ENCODE peak calls at places on chromosomes 12 and 14, in four cellular contexts. One of them, this sample, is unnamed.
A peak's percentile ranks its signal among the peaks of the same experiment; 100 is the strongest.

GRCh38 chr12:95838125-95838524 is 20.6 kb upstream of the SNRPF start:
- DNase-seq in GM12878: no peak
- DNase-seq in IMR-90: peak; percentile 72
- DNase-seq in K562: no peak
- DNase-seq in this sample: peak; percentile 8

GRCh38 chr14:74478996-74479635 is 14.0 kb downstream of the NPC2 start:
- DNase-seq in IMR-90: peak; percentile 42
- DNase-seq in K562: no peak
- DNase-seq in GM12878: no peak
- DNase-seq in this sample: peak; percentile 67

GRCh38 chr14:70886421-70887206 is 20.6 kb upstream of the PCNX1 start:
- DNase-seq in GM12878: peak; percentile 76
- DNase-seq in K562: no peak
- DNase-seq in IMR-90: no peak
- DNase-seq in this sample: no peak

GRCh38 chr14:91009501-91010152 is 50.8 kb downstream of the RPS6KA5 start:
- DNase-seq in GM12878: peak; percentile 85
- DNase-seq in IMR-90: no peak
- DNase-seq in K562: no peak
- DNase-seq in this sample: no peak

GRCh38 chr14:24871302-24871701 is 178.6 kb downstream of the STXBP6 start:
- DNase-seq in K562: no peak
- DNase-seq in IMR-90: peak; percentile 17
- DNase-seq in GM12878: no peak
- DNase-seq in this sample: no peak

GRCh38 chr12:77104792-77105191 is 39.4 kb upstream of the E2F7 start:
- DNase-seq in IMR-90: peak; percentile 72
- DNase-seq in GM12878: no peak
- DNase-seq in K562: no peak
- DNase-seq in this sample: peak; percentile 46

GRCh38 chr14:102729825-102730224 is 47.4 kb upstream of the TRAF3 start:
- DNase-seq in GM12878: no peak
- DNase-seq in IMR-90: no peak
- DNase-seq in K562: no peak
- DNase-seq in this sample: no peak

GRCh38 chr12:104846056-104846762 is 111.9 kb downstream of the SLC41A2 start:
- DNase-seq in GM12878: no peak
- DNase-seq in K562: no peak
- DNase-seq in IMR-90: peak; percentile 52
- DNase-seq in this sample: no peak

GRCh38 chr12:110353211-110353965 is 50.1 kb downstream of the ANAPC7 start:
- DNase-seq in K562: no peak
- DNase-seq in GM12878: no peak
- DNase-seq in IMR-90: no peak
- DNase-seq in this sample: no peak

GRCh38 chr12:108649668-108650067 is 16.0 kb upstream of the SELPLG start:
- DNase-seq in GM12878: no peak
- DNase-seq in K562: no peak
- DNase-seq in IMR-90: peak; percentile 94
- DNase-seq in this sample: peak; percentile 76

GRCh38 chr12:127052491-127053232 is 1214.3 kb upstream of the TMEM132C start:
- DNase-seq in IMR-90: peak; percentile 20
- DNase-seq in K562: no peak
- DNase-seq in GM12878: no peak
- DNase-seq in this sample: no peak

GRCh38 chr14:60760209-60760608 is 25.6 kb downstream of the MNAT1 start:
- DNase-seq in IMR-90: no peak
- DNase-seq in GM12878: no peak
- DNase-seq in K562: no peak
- DNase-seq in this sample: no peak

GRCh38 chr14:104317500-104317805 is 179.1 kb downstream of the KIF26A start:
- DNase-seq in IMR-90: no peak
- DNase-seq in GM12878: no peak
- DNase-seq in K562: no peak
- DNase-seq in this sample: no peak

GRCh38 chr12:54195736-54196347 is 7.1 kb upstream of the SMUG1 start:
- DNase-seq in GM12878: no peak
- DNase-seq in IMR-90: peak; percentile 70
- DNase-seq in K562: peak; percentile 51
- DNase-seq in this sample: peak; percentile 39

GRCh38 chr12:13161172-13161571 is 35.4 kb upstream of the EMP1 start:
- DNase-seq in IMR-90: no peak
- DNase-seq in K562: no peak
- DNase-seq in GM12878: no peak
- DNase-seq in this sample: no peak

GRCh38 chr12:46698003-46698402 is 127.8 kb downstream of the SLC38A4 start:
- DNase-seq in K562: no peak
- DNase-seq in IMR-90: no peak
- DNase-seq in GM12878: no peak
- DNase-seq in this sample: no peak

GRCh38 chr14:80390911-80391310 is 179.6 kb upstream of the DIO2 start:
- DNase-seq in K562: no peak
- DNase-seq in IMR-90: peak; percentile 51
- DNase-seq in GM12878: no peak
- DNase-seq in this sample: peak; percentile 7

GRCh38 chr14:34050606-34051005 is 99.7 kb upstream of the EGLN3 start:
- DNase-seq in K562: no peak
- DNase-seq in GM12878: no peak
- DNase-seq in IMR-90: no peak
- DNase-seq in this sample: no peak

GRCh38 chr12:120286768-120287490 is 4.8 kb downstream of the RNU4-2 start:
- DNase-seq in IMR-90: no peak
- DNase-seq in K562: no peak
- DNase-seq in GM12878: no peak
- DNase-seq in this sample: no peak

GRCh38 chr12:54038760-54039414 is 6.0 kb downstream of the HOXC5 start:
- DNase-seq in IMR-90: no peak
- DNase-seq in K562: no peak
- DNase-seq in GM12878: no peak
- DNase-seq in this sample: no peak

GRCh38 chr12:22657538-22657937 is 32.6 kb downstream of the ETNK1 start:
- DNase-seq in K562: no peak
- DNase-seq in IMR-90: peak; percentile 42
- DNase-seq in GM12878: no peak
- DNase-seq in this sample: no peak

GRCh38 chr14:64726585-64726890 is 22.3 kb downstream of the PLEKHG3 start:
- DNase-seq in GM12878: no peak
- DNase-seq in K562: no peak
- DNase-seq in IMR-90: peak; percentile 60
- DNase-seq in this sample: no peak

GRCh38 chr12:68416826-68417225 is 84.7 kb upstream of the MDM1 start:
- DNase-seq in GM12878: no peak
- DNase-seq in IMR-90: peak; percentile 65
- DNase-seq in K562: no peak
- DNase-seq in this sample: no peak

GRCh38 chr12:113479578-113480335 is 8.1 kb upstream of the LHX5 start:
- DNase-seq in IMR-90: peak; percentile 20
- DNase-seq in K562: peak; percentile 82
- DNase-seq in GM12878: no peak
- DNase-seq in this sample: peak; percentile 28

GRCh38 chr12:91381309-91381804 is 198.7 kb upstream of the DCN start:
- DNase-seq in GM12878: peak; percentile 20
- DNase-seq in IMR-90: peak; percentile 86
- DNase-seq in K562: no peak
- DNase-seq in this sample: peak; percentile 95

GRCh38 chr14:56293506-56293905 is 175.3 kb downstream of the PELI2 start:
- DNase-seq in K562: no peak
- DNase-seq in GM12878: no peak
- DNase-seq in IMR-90: no peak
- DNase-seq in this sample: no peak

GRCh38 chr12:10406725-10407124 is 2.8 kb downstream of the KLRC4 start:
- DNase-seq in K562: no peak
- DNase-seq in IMR-90: no peak
- DNase-seq in GM12878: no peak
- DNase-seq in this sample: no peak

GRCh38 chr14:25400607-25401206 is 350.8 kb upstream of the STXBP6 start:
- DNase-seq in IMR-90: peak; percentile 29
- DNase-seq in GM12878: no peak
- DNase-seq in K562: peak; percentile 13
- DNase-seq in this sample: peak; percentile 63

GRCh38 chr12:47940773-47941474 is 22.5 kb upstream of the TMEM106C start:
- DNase-seq in K562: no peak
- DNase-seq in IMR-90: no peak
- DNase-seq in GM12878: no peak
- DNase-seq in this sample: no peak

GRCh38 chr14:54848910-54849309 is 53.7 kb downstream of the GCH1 start:
- DNase-seq in GM12878: no peak
- DNase-seq in IMR-90: no peak
- DNase-seq in K562: no peak
- DNase-seq in this sample: no peak

GRCh38 chr12:91367234-91367849 is 184.7 kb upstream of the DCN start:
- DNase-seq in IMR-90: peak; percentile 18
- DNase-seq in GM12878: no peak
- DNase-seq in K562: peak; percentile 36
- DNase-seq in this sample: peak; percentile 24

GRCh38 chr14:24032727-24033418 is 18.9 kb upstream of the CARMIL3 start:
- DNase-seq in K562: no peak
- DNase-seq in IMR-90: peak; percentile 79
- DNase-seq in GM12878: no peak
- DNase-seq in this sample: no peak

GRCh38 chr12:57783861-57784260 is 1.3 kb downstream of the TSFM start:
- DNase-seq in K562: no peak
- DNase-seq in GM12878: no peak
- DNase-seq in IMR-90: no peak
- DNase-seq in this sample: no peak
- TF ChIP-seq FOS in K562: no peak
- TF ChIP-seq FOS in GM12878: no peak
- TF ChIP-seq FOS in IMR-90: no peak
- TF ChIP-seq FOS in this sample: no peak

GRCh38 chr14:101188571-101188915 is 285.0 kb upstream of the RTL1 start:
- DNase-seq in GM12878: no peak
- DNase-seq in K562: no peak
- DNase-seq in IMR-90: no peak
- DNase-seq in this sample: no peak
- TF ChIP-seq FOS in GM12878: no peak
- TF ChIP-seq FOS in K562: no peak
- TF ChIP-seq FOS in IMR-90: no peak
- TF ChIP-seq FOS in this sample: no peak

GRCh38 chr12:99131761-99132199 is 486.7 kb downstream of the APAF1 start:
- DNase-seq in K562: no peak
- DNase-seq in GM12878: no peak
- DNase-seq in IMR-90: no peak
- DNase-seq in this sample: no peak
- TF ChIP-seq FOS in K562: no peak
- TF ChIP-seq FOS in GM12878: no peak
- TF ChIP-seq FOS in IMR-90: no peak
- TF ChIP-seq FOS in this sample: no peak

DNA sequence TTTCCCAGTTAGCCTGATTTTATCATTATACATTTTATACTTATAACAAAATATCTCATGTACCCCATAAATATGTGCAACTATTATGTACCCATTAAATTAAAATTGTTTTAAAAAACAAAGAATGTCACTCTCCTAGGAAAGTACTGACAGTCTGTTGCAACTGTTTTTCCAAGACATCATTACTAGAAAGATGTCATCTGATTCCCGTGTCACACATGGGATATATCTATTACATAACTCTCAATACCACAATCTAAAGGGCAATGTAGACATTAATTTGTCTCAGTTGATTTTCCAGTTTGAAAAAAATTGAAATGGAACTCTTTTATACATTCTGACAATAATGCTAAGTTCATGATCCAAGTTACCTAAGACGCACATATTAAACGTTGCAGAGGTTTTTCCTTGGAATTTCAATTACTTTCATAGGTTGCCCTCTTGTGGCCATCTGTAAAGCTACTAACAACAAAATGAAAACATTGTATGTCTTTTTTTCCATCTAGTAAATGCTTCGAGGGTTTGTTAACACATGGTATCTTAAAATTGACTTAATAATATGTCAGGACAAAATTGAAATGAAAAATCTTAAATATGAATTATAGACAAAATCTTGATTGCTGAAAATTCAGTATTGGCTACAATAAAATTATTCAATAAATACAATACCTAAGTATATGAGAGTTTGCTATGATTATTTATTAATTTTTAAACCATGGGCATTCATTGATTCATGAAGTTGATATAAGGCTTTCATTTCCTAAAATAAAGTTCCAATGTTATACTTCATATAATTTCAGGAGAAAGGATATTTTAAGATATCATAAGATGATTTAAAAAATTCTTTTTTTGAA is 131.6 kb downstream of the PPFIA2 start:
- DNase-seq in GM12878: no peak
- DNase-seq in IMR-90: peak; percentile 36
- DNase-seq in K562: peak; percentile 11
- DNase-seq in this sample: peak; percentile 47
- TF ChIP-seq FOS in GM12878: no peak
- TF ChIP-seq FOS in IMR-90: no peak
- TF ChIP-seq FOS in K562: no peak
- TF ChIP-seq FOS in this sample: no peak